ENCODE peak calls at places on chromosomes 13 and 19, in six cellular contexts. T is PC-3, K is Peyer's patch, U is body of pancreas, Z is A549, F is neural progenitor cell. H is an unnamed sample.

GRCh38 chr19:14758816-14759215 is 19.5 kb downstream of the ADGRE2 start:
- DNase-seq in U (peak), K (no peak), F (peak), Z (no peak), T (peak), H (peak)

GRCh38 chr19:11693505-11694499 is 44.9 kb downstream of the ZNF823 start:
- DNase-seq in F (peak), Z (no peak), T (peak), K (no peak), U (peak), H (peak)

GRCh38 chr13:106911602-106912001 is 343.7 kb upstream of the ARGLU1 start:
- DNase-seq in T (no peak), Z (no peak), F (no peak), K (no peak), U (no peak), H (no peak)

GRCh38 chr13:35984776-35985453 is 146.3 kb downstream of the DCLK1 start:
- DNase-seq in F (peak), U (no peak), K (no peak), Z (no peak), T (no peak), H (no peak)

GRCh38 chr13:69458013-69458412 is 649.6 kb upstream of the ATXN8OS start:
- DNase-seq in K (no peak), U (no peak), F (no peak), Z (no peak), T (no peak), H (no peak)

GRCh38 chr13:41931337-41931736 is 29.6 kb downstream of the VWA8 start:
- DNase-seq in Z (no peak), K (no peak), F (no peak), T (peak), U (no peak), H (no peak)

GRCh38 chr19:43524922-43525835 is 1.8 kb downstream of the ETHE1 start:
- DNase-seq in U (peak), F (peak), Z (peak), T (peak), K (peak), H (peak)

GRCh38 chr19:5128251-5128931 is 159.5 kb downstream of the KDM4B start:
- DNase-seq in Z (no peak), K (no peak), U (peak), F (peak), T (no peak), H (no peak)

GRCh38 chr13:76677047-76677446 is 209.2 kb downstream of the KCTD12 start:
- DNase-seq in F (no peak), U (peak), Z (no peak), K (no peak), T (no peak), H (no peak)

GRCh38 chr13:50589139-50589538 is 254.4 kb downstream of the DLEU7 start:
- DNase-seq in U (no peak), T (peak), Z (no peak), F (no peak), K (no peak), H (peak)

GRCh38 chr13:38582133-38582532 is 104.7 kb upstream of the FREM2 start:
- DNase-seq in U (peak), Z (peak), K (no peak), F (peak), T (peak), H (peak)

GRCh38 chr13:94254737-94255136 is 224.7 kb downstream of the DCT start:
- DNase-seq in F (no peak), U (no peak), T (no peak), K (no peak), Z (no peak), H (no peak)

GRCh38 chr19:38420935-38421334 is 5.1 kb downstream of the RASGRP4 start:
- DNase-seq in U (no peak), T (no peak), F (no peak), K (no peak), Z (no peak), H (no peak)

GRCh38 chr19:49844138-49844740 is 6.7 kb upstream of the PTOV1 start:
- DNase-seq in K (no peak), T (no peak), Z (no peak), U (no peak), F (no peak), H (no peak)

GRCh38 chr13:29581666-29582065 is 13.8 kb downstream of the SLC7A1 start:
- DNase-seq in T (no peak), U (no peak), F (no peak), Z (no peak), K (no peak), H (no peak)

GRCh38 chr19:37218592-37218935 is 550 bp downstream of the ZNF383 start:
- DNase-seq in K (no peak), F (no peak), T (no peak), U (no peak), Z (no peak), H (no peak)

GRCh38 chr19:13023666-13024065 is 28.4 kb downstream of the NFIX start:
- DNase-seq in F (no peak), Z (no peak), T (peak), K (no peak), U (no peak), H (peak)

GRCh38 chr19:18746393-18747167 is 44.5 kb downstream of the COMP start:
- DNase-seq in T (no peak), F (peak), U (no peak), K (no peak), Z (no peak), H (no peak)

GRCh38 chr19:48524221-48524620 is 12.6 kb upstream of the LMTK3 start:
- DNase-seq in U (no peak), F (no peak), Z (no peak), K (no peak), T (no peak), H (no peak)

GRCh38 chr13:94598281-94598680 is 2.3 kb upstream of the TGDS start:
- DNase-seq in F (no peak), T (no peak), K (no peak), Z (no peak), U (no peak), H (no peak)

GRCh38 chr13:52760078-52760477 is 20.5 kb upstream of the CNMD start:
- DNase-seq in T (no peak), U (no peak), F (no peak), Z (no peak), K (no peak), H (no peak)

GRCh38 chr19:30175987-30176386 is 196.2 kb upstream of the ZNF536 start:
- DNase-seq in F (no peak), U (no peak), T (no peak), Z (no peak), K (no peak), H (no peak)

GRCh38 chr13:35882722-35883497 is 248.3 kb downstream of the DCLK1 start:
- DNase-seq in U (no peak), Z (no peak), K (no peak), T (peak), F (no peak), H (no peak)

GRCh38 chr13:27489456-27489855 is 39.1 kb upstream of the MTIF3 start:
- DNase-seq in T (no peak), Z (no peak), U (no peak), K (peak), F (no peak), H (no peak)

GRCh38 chr19:34837262-34837661 is 64.2 kb upstream of the ZNF599 start:
- DNase-seq in K (peak), Z (no peak), U (peak), T (no peak), F (no peak), H (no peak)

GRCh38 chr19:15455996-15456395 is 6.2 kb upstream of the WIZ start:
- DNase-seq in T (no peak), K (no peak), F (no peak), Z (no peak), U (no peak), H (no peak)

GRCh38 chr13:23007430-23007829 is 173.3 kb upstream of the SGCG start:
- DNase-seq in T (no peak), Z (no peak), U (no peak), F (no peak), K (no peak), H (no peak)

GRCh38 chr19:12867120-12868099 is 13.8 kb downstream of the DNASE2 start:
- DNase-seq in T (no peak), F (peak), Z (no peak), K (peak), U (peak), H (peak)

GRCh38 chr19:10724573-10725071 is 6.7 kb downstream of the DNM2 start:
- DNase-seq in F (no peak), T (no peak), K (no peak), U (no peak), Z (no peak), H (no peak)

GRCh38 chr19:5341981-5342380 is 1.4 kb upstream of the PTPRS start:
- DNase-seq in K (no peak), F (no peak), T (no peak), U (no peak), Z (no peak), H (no peak)

GRCh38 chr19:746956-747355 is 4.0 kb upstream of the MISP start:
- DNase-seq in F (no peak), U (no peak), Z (no peak), K (no peak), T (no peak), H (no peak)

GRCh38 chr19:27885361-27885760 is 1327.6 kb downstream of the UQCRFS1 start:
- DNase-seq in F (no peak), U (no peak), T (no peak), K (no peak), Z (no peak), H (no peak)

GRCh38 chr13:107650081-107650701 is 565.1 kb downstream of the LIG4 start:
- DNase-seq in U (peak), T (peak), F (peak), Z (no peak), K (peak), H (peak)

DNA sequence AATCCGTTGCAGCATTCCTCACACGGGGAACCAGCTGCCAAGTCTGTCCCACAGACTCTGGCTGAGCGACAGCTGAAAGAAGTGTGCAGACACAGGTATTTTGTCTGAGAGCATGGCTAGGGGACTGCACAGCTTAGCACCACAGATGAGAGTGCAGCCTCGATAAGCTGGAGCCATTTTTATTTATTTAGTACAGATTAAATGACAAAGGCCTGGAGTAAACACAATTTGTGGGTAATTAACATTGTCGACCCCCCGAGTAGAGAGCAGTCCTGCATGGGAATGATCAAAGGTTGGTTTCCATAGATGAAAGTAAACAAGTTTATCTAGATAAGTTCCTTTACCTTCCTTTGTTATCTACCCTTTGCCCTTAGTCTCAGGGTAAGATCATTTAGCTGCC is 836.2 kb downstream of the DACH1 start:
- DNase-seq in U (no peak), K (no peak), Z (no peak), F (no peak), T (no peak), H (no peak)
- TF ChIP-seq CTCF in U (no peak), K (no peak), Z (no peak), F (no peak), T (no peak), H (no peak)

GRCh38 chr19:45640849-45641273 is 1.7 kb upstream of the EML2 start:
- DNase-seq in T (peak), U (peak), F (peak), K (peak), Z (no peak), H (peak)
- H3K27ac ChIP-seq in T (peak), U (peak), F (no peak), K (peak), Z (peak), H (peak)

GRCh38 chr19:17654993-17655392 is 33.2 kb downstream of the UNC13A start:
- DNase-seq in U (no peak), K (no peak), F (no peak), T (peak), Z (peak), H (peak)
- TF ChIP-seq CTCF in U (no peak), K (no peak), F (no peak), T (no peak), Z (no peak), H (no peak)

GRCh38 chr13:33352520-33352919 is 67.0 kb upstream of the STARD13 start:
- DNase-seq in F (no peak), Z (no peak), T (no peak), U (peak), K (no peak), H (no peak)
- H3K27ac ChIP-seq in F (no peak), Z (no peak), T (no peak), U (peak), K (no peak), H (no peak)

DNA sequence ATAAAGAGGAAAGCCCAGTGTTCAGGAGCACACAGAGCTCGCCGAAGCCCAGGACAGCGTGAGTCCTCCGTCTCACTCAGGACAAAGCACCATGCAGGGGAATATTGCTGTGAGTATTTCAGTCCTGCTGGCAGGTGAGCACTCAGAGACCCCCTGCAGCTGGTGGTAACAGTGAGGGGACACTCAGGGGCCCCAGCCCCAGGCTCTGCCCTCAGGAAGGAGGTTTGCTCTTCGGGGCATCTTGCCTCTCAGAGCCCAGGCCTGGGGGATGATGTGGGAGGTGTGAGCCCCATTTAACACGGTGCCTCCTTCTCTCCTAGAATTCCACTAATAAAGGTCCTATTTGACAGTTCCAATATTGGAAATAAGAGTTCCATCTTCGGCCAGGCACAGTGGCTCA is 14.8 kb downstream of the LILRA1 start:
- DNase-seq in T (no peak), K (no peak), F (no peak), Z (no peak), U (no peak), H (no peak)
- TF ChIP-seq CTCF in T (no peak), K (no peak), F (no peak), Z (no peak), U (no peak), H (no peak)

GRCh38 chr13:99970761-99971575 is 599 bp downstream of the ZIC5 start:
- DNase-seq in K (peak), Z (no peak), T (no peak), F (peak), U (no peak), H (no peak)
- H3K27ac ChIP-seq in K (no peak), Z (peak), T (no peak), F (peak), U (no peak), H (no peak)

GRCh38 chr13:48531416-48532145 is 1.3 kb downstream of the RCBTB2 start:
- DNase-seq in U (peak), T (no peak), F (peak), K (no peak), Z (no peak), H (no peak)

GRCh38 chr13:48533207-48533499 is 273 bp upstream of the RCBTB2 start:
- DNase-seq in K (no peak), U (no peak), Z (peak), T (no peak), F (no peak), H (peak)

GRCh38 chr13:48532146-48532472 is 771 bp downstream of the RCBTB2 start:
- DNase-seq in U (no peak), K (no peak), T (peak), Z (no peak), F (peak), H (no peak)

GRCh38 chr13:48533986-48534600 is 1.2 kb upstream of the RCBTB2 start:
- DNase-seq in T (no peak), K (no peak), F (peak), Z (no peak), U (no peak), H (no peak)

DNA sequence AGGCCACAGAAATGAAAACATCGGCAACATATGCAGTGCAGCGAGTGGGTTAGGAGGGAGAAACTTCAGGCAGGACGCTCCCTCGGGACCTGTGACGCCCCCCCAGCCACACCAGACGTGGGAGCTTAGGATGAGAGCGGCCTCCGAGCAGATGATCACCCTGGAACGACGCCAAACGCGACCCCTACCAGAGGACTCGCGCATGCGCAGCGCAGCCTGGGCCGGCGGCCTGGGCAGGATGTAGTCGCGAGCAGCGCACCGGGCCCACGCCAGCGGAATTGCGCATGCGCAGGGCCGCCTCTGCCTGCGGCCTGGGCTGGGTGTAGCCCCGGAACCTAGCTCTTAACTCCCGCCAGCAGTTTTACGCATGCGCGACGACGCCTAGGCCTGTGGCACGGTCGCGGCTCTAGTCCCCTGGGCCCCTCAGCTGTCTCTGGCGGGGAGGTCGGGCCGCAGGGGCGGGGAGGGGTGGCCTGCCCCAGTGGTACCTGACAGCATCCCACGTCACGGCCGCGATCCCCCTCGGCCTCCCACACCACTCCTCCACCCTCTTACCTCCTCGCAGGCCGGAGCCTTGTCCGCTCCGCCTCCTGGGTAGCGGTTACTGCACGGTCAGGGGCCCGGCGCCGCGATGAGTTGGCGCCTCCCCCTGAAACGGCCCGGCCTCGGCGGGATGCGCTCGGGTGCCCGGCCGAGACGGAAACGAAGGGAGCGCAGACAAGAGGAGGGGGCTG is at the start of gene RCBTB2:
- DNase-seq in F (peak), Z (peak), T (peak), U (peak), K (peak), H (peak)
- TF ChIP-seq CTCF in F (no peak), Z (no peak), T (no peak), U (no peak), K (no peak), H (no peak)

DNA sequence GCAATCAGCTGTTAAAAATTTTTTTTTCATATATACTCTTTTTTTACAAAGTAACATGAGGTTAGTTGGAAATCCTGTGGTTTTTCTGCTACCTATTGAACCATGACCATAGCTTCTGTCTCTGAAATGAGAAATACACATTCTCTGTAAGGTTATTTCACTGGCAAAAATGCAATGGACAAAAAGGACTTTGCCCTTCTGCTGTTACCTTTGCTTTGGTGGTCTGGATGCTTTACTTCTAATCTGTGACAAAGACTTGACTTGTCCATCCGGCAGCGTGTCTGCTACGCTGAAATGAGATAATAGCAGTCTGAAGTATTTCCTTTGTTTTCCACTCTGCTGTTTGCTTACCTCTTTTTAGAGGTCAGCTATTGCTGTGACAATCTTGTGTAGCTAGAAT is 412.8 kb downstream of the SLITRK6 start:
- DNase-seq in U (no peak), Z (no peak), K (no peak), T (no peak), F (peak), H (no peak)
- H3K27ac ChIP-seq in U (no peak), Z (no peak), K (no peak), T (no peak), F (no peak), H (no peak)

GRCh38 chr19:32674153-32674958 is 624 bp downstream of the ANKRD27 start:
- DNase-seq in T (no peak), Z (no peak), K (no peak), F (peak), U (no peak), H (no peak)

GRCh38 chr19:32675720-32676185 is at the start of gene RGS9BP:
- DNase-seq in K (peak), F (peak), U (peak), T (peak), Z (peak), H (peak)

GRCh38 chr19:32673573-32673972 is 1.4 kb downstream of the ANKRD27 start:
- DNase-seq in T (no peak), F (no peak), K (no peak), Z (no peak), U (no peak), H (no peak)

GRCh38 chr19:32676186-32676894 is 692 bp downstream of the RGS9BP start:
- DNase-seq in K (no peak), Z (peak), T (no peak), F (peak), U (peak), H (no peak)

GRCh38 chr19:32674959-32675719 is at the start of gene ANKRD27:
- DNase-seq in T (peak), K (peak), F (peak), U (peak), Z (peak), H (peak)
- TF ChIP-seq CTCF in T (no peak), K (no peak), F (no peak), U (no peak), Z (no peak), H (no peak)

DNA sequence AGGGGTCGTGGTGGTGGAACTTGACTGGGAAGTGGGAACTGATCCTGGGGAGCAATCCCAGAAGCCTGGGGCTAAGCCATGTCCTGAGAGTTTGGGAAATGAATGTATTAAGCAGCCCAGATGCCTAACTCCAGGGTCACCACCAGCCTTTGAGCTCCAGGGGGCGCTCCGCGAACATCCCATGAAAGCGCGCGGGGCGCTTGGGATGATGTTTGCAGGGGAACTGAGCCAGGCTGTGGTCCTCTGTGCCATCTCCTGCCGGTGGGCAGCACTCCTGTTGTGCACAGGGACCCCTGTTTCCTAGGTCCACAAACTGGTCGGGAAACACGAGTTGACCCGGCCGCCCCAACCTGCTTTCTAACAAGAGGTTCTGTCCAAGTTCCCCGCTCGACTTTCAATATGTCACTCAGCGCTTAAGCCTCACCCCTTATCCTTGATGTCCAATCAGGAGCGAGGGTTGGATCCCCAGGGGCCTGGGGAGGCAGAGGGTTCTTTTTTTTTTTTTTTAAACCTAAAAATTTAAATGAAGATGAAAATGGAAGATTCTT is 14.4 kb downstream of the LEUTX start:
- DNase-seq in K (peak), F (peak), Z (peak), T (peak), U (peak), H (peak)
- H3K27ac ChIP-seq in K (no peak), F (no peak), Z (peak), T (no peak), U (no peak), H (no peak)